ENCODE peak calls at places on chromosomes 2 and 18, in four cellular contexts. H is germinal center, G is ACHN, X is non-pigmented ciliary epithelial cell. B is an unnamed sample.
A peak's percentile ranks its signal among the peaks of the same experiment; 100 is the strongest.

GRCh38 chr2:27489118-27489497 is 435 bp downstream of the IFT172 start:
- DNase-seq in X (no peak), G (peak; percentile 58), H (no peak), B (no peak)

GRCh38 chr2:227351639-227352038 is 26.6 kb downstream of the MFF start:
- DNase-seq in H (no peak), G (no peak), X (no peak), B (no peak)

GRCh38 chr2:241505086-241505780 is 3.2 kb downstream of the STK25 start:
- DNase-seq in X (no peak), H (no peak), G (no peak), B (no peak)

GRCh38 chr2:144596074-144596871 is 76.4 kb upstream of the ZEB2 start:
- DNase-seq in X (peak; percentile 34), G (peak; percentile 7), H (peak; percentile 35), B (no peak)

GRCh38 chr2:208031608-208032019 is 6.3 kb upstream of the PLEKHM3 start:
- DNase-seq in X (no peak), G (no peak), H (no peak), B (no peak)

GRCh38 chr18:70384181-70384790 is 95.4 kb downstream of the SOCS6 start:
- DNase-seq in X (peak; percentile 60), G (peak; percentile 91), H (no peak), B (peak; percentile 36)

GRCh38 chr2:215190588-215190987 is 52.2 kb upstream of the ABCA12 start:
- DNase-seq in H (no peak), G (no peak), X (no peak), B (no peak)

GRCh38 chr2:97750017-97750416 is 36.6 kb downstream of the ZAP70 start:
- DNase-seq in H (no peak), X (no peak), G (no peak), B (no peak)

GRCh38 chr2:15776992-15777702 is 163.2 kb upstream of the MYCN start:
- DNase-seq in G (no peak), X (no peak), H (no peak), B (no peak)

GRCh38 chr2:218645126-218645525 is 14.3 kb downstream of the ZNF142 start:
- DNase-seq in X (no peak), G (peak; percentile 96), H (no peak), B (no peak)

GRCh38 chr2:86787701-86788100 is 3.0 kb downstream of the CD8A start:
- DNase-seq in X (no peak), G (no peak), H (no peak), B (no peak)

GRCh38 chr2:99559075-99559662 is 69.4 kb upstream of the REV1 start:
- DNase-seq in X (peak; percentile 18), H (peak; percentile 83), G (peak; percentile 77), B (peak; percentile 84)

GRCh38 chr2:96161785-96162367 is 16.6 kb upstream of the DUSP2 start:
- DNase-seq in G (no peak), H (no peak), X (no peak), B (no peak)

GRCh38 chr2:75277111-75277510 is 77.8 kb upstream of the TACR1 start:
- DNase-seq in X (no peak), G (peak; percentile 16), H (no peak), B (no peak)

GRCh38 chr2:1268034-1268433 is 145.2 kb upstream of the TPO start:
- DNase-seq in G (no peak), X (no peak), H (no peak), B (no peak)

GRCh38 chr18:39701071-39701783 is 2135.6 kb upstream of the CELF4 start:
- DNase-seq in X (no peak), G (no peak), H (no peak), B (no peak)

GRCh38 chr2:217047209-217047998 is 187.5 kb upstream of the TNP1 start:
- DNase-seq in G (no peak), X (no peak), H (no peak), B (no peak)

GRCh38 chr2:19538411-19538963 is 180.1 kb upstream of the OSR1 start:
- DNase-seq in G (peak; percentile 96), X (peak; percentile 92), H (no peak), B (no peak)

B was measured in iPS-NIHi11.